ENCODE peak calls at places on chromosomes 16 and 17, in seven cellular contexts. V is Caco-2; R is SW 1271; X is stimulated activated CD4-positive, alpha-beta T cell treated with anti-CD3 and anti-CD28 coated beads, Interleukin-1b, Interleukin-23, amount 100 ng/mL, for 4 hours; W is A549; Q is colonic mucosa; N is kidney tubule cell. G is an unnamed sample.

GRCh38 chr17:67054011-67054591 is 9.7 kb downstream of the CACNG1 start:
- DNase-seq in N (no peak), X (no peak), R (no peak), V (no peak), Q (no peak), W (no peak), G (no peak)

GRCh38 chr17:61388561-61389356 is 10.9 kb upstream of the TBX2 start:
- DNase-seq in V (no peak), R (no peak), N (no peak), W (no peak), Q (no peak), X (no peak), G (no peak)

GRCh38 chr17:66635646-66636045 is 199.3 kb upstream of the CACNG5 start:
- DNase-seq in X (no peak), W (no peak), N (no peak), V (no peak), R (no peak), Q (no peak), G (no peak)

GRCh38 chr16:86786338-86786737 is 208.0 kb downstream of the FOXL1 start:
- DNase-seq in Q (no peak), X (no peak), V (no peak), W (no peak), R (no peak), N (peak; percentile 61), G (no peak)

GRCh38 chr17:41402161-41402560 is 4.8 kb upstream of the KRT31 start:
- DNase-seq in W (no peak), X (no peak), N (peak; percentile 62), Q (no peak), R (no peak), V (no peak), G (no peak)

GRCh38 chr17:19238167-19238505 is 970 bp downstream of the EPN2 start:
- DNase-seq in V (peak; percentile 28), W (peak; percentile 31), Q (peak; percentile 64), N (peak; percentile 41), X (peak; percentile 5), R (no peak), G (no peak)

GRCh38 chr17:82200743-82201497 is 11.7 kb downstream of the CCDC57 start:
- DNase-seq in X (no peak), R (no peak), N (no peak), V (no peak), W (no peak), Q (no peak), G (no peak)

GRCh38 chr17:69810326-69811035 is 264.5 kb upstream of the KCNJ16 start:
- DNase-seq in V (no peak), Q (no peak), W (peak; percentile 49), N (peak; percentile 95), X (no peak), R (no peak), G (no peak)

GRCh38 chr16:54233626-54234025 is 53.0 kb downstream of the IRX3 start:
- DNase-seq in X (no peak), Q (no peak), W (no peak), R (no peak), N (no peak), V (no peak), G (no peak)

GRCh38 chr17:978110-979093 is 1.2 kb downstream of the NXN start:
- DNase-seq in V (peak; percentile 57), Q (no peak), R (no peak), X (no peak), N (no peak), W (no peak), G (no peak)

GRCh38 chr17:75142236-75142971 is 10.9 kb upstream of the NT5C start:
- DNase-seq in V (no peak), Q (no peak), N (no peak), R (no peak), X (no peak), W (no peak), G (no peak)

GRCh38 chr17:28402224-28402630 is 3.8 kb downstream of the SLC46A1 start:
- DNase-seq in R (no peak), W (no peak), N (peak; percentile 44), V (no peak), Q (no peak), X (no peak), G (no peak)

GRCh38 chr17:37373530-37374159 is 2.1 kb upstream of the C17orf78 start:
- DNase-seq in W (peak; percentile 91), X (peak; percentile 22), R (peak; percentile 85), N (peak; percentile 86), Q (peak; percentile 77), V (peak; percentile 85), G (peak; percentile 75)

GRCh38 chr17:57463103-57463885 is 207.0 kb downstream of the MSI2 start:
- DNase-seq in Q (no peak), X (peak; percentile 69), V (no peak), R (no peak), W (peak; percentile 61), N (peak; percentile 96), G (no peak)

GRCh38 chr16:11152205-11152604 is 103.8 kb downstream of the SOCS1 start:
- DNase-seq in R (no peak), X (no peak), V (no peak), Q (no peak), W (no peak), N (no peak), G (no peak)

GRCh38 chr17:44610871-44611270 is 45.4 kb upstream of the MEIOC start:
- DNase-seq in V (no peak), Q (no peak), X (no peak), R (no peak), W (no peak), N (no peak), G (no peak)

GRCh38 chr16:60902114-60902513 is 1134.1 kb downstream of the CDH8 start:
- DNase-seq in V (no peak), W (no peak), R (no peak), N (no peak), Q (no peak), X (no peak), G (no peak)

GRCh38 chr17:6870841-6871240 is 39.3 kb upstream of the TEKT1 start:
- DNase-seq in W (peak; percentile 29), V (no peak), Q (no peak), X (no peak), N (no peak), R (no peak), G (no peak)

GRCh38 chr17:74512624-74513084 is 18.6 kb downstream of the CD300LB start:
- DNase-seq in X (no peak), R (no peak), Q (no peak), N (peak; percentile 89), V (no peak), W (peak; percentile 15), G (peak; percentile 24)

GRCh38 chr17:69607162-69607834 is 192.8 kb downstream of the MAP2K6 start:
- DNase-seq in R (peak; percentile 43), V (peak; percentile 71), N (peak; percentile 86), W (peak; percentile 85), X (no peak), Q (peak; percentile 75), G (peak; percentile 72)

GRCh38 chr17:56593073-56593740 is at the start of gene NOG:
- DNase-seq in V (peak; percentile 43), Q (peak; percentile 42), X (peak; percentile 29), W (peak; percentile 80), N (peak; percentile 62), R (peak; percentile 82), G (no peak)

G was measured in mucosa of gallbladder.